ENCODE peak calls at places on chromosomes 16 and 17, in ten cellular contexts. O is lung microvascular endothelial cell, L is HTR-8/SVneo, J is kidney tubule cell, H is AG04450, I is D341Med, Z is hypothalamus, Q is amygdala, N is tibial nerve, W is sigmoid colon. A is an unnamed sample.

GRCh38 chr17:49691086-49691676 is 13.3 kb upstream of the SPOP start:
- DNase-seq in W (peak; percentile 93), L (no peak), Q (no peak), O (peak; percentile 28), J (no peak), N (no peak), H (no peak), I (no peak), Z (no peak), A (peak; percentile 59)

GRCh38 chr17:50464736-50465135 is 3.9 kb downstream of the CHAD start:
- DNase-seq in N (no peak), O (no peak), J (no peak), Q (no peak), Z (no peak), H (no peak), W (no peak), I (no peak), L (no peak), A (no peak)

GRCh38 chr16:55502801-55503366 is 6.0 kb upstream of the LPCAT2 start:
- DNase-seq in Z (peak; percentile 72), H (peak; percentile 91), W (peak; percentile 95), I (no peak), O (peak; percentile 74), J (peak; percentile 89), N (peak; percentile 96), Q (peak; percentile 96), L (peak; percentile 78), A (peak; percentile 62)

GRCh38 chr16:87421369-87421912 is 29.3 kb downstream of the MAP1LC3B start:
- DNase-seq in Q (no peak), L (no peak), H (no peak), Z (no peak), W (no peak), O (no peak), N (no peak), I (peak; percentile 9), J (no peak), A (no peak)

GRCh38 chr17:9880582-9880999 is 24.5 kb downstream of the RCVRN start:
- DNase-seq in H (no peak), J (peak; percentile 93), Q (no peak), N (no peak), L (peak; percentile 56), O (no peak), W (no peak), Z (no peak), I (no peak), A (peak; percentile 20)

GRCh38 chr17:16873654-16874035 is 98.3 kb downstream of the TNFRSF13B start:
- DNase-seq in N (no peak), O (no peak), L (no peak), H (no peak), I (no peak), W (no peak), J (no peak), Q (no peak), Z (no peak), A (peak; percentile 81)

GRCh38 chr17:8820311-8821010 is 21.3 kb upstream of the MFSD6L start:
- DNase-seq in Z (no peak), I (no peak), H (no peak), W (no peak), L (no peak), J (no peak), N (no peak), Q (no peak), O (no peak), A (no peak)

GRCh38 chr16:14013571-14014283 is 57.4 kb upstream of the MRTFB start:
- DNase-seq in J (peak; percentile 87), L (peak; percentile 61), W (no peak), Q (no peak), N (no peak), H (peak; percentile 86), I (no peak), Z (no peak), O (no peak), A (peak; percentile 76)

GRCh38 chr17:81641825-81642489 is 5.0 kb downstream of the TSPAN10 start:
- DNase-seq in I (peak; percentile 42), W (no peak), O (no peak), Z (no peak), H (peak; percentile 29), N (no peak), J (peak; percentile 64), L (peak; percentile 80), Q (no peak), A (no peak)

GRCh38 chr16:68798398-68798797 is 44.9 kb upstream of the TANGO6 start:
- DNase-seq in H (no peak), I (no peak), Z (no peak), J (no peak), O (no peak), L (no peak), Q (no peak), W (no peak), N (no peak), A (no peak)

GRCh38 chr17:70503449-70503848 is 334.1 kb downstream of the KCNJ2 start:
- DNase-seq in O (no peak), I (no peak), N (no peak), H (no peak), Z (no peak), J (no peak), Q (no peak), L (no peak), W (no peak), A (no peak)

GRCh38 chr17:50051606-50052005 is 4.3 kb upstream of the ITGA3 start:
- DNase-seq in Z (no peak), O (no peak), N (no peak), W (no peak), I (no peak), J (no peak), Q (no peak), L (no peak), H (no peak), A (no peak)

GRCh38 chr16:1670866-1671265 is 7.2 kb upstream of the JPT2 start:
- DNase-seq in J (no peak), L (no peak), N (no peak), Z (no peak), I (no peak), W (no peak), O (no peak), Q (no peak), H (no peak), A (no peak)

GRCh38 chr17:75864448-75864871 is 9.3 kb upstream of the WBP2 start:
- DNase-seq in Q (no peak), I (no peak), J (no peak), W (peak; percentile 94), L (no peak), Z (no peak), N (peak; percentile 61), H (peak; percentile 82), O (peak; percentile 89), A (no peak)

GRCh38 chr17:11506635-11507034 is 91.6 kb upstream of the DNAH9 start:
- DNase-seq in H (no peak), Z (no peak), L (no peak), N (no peak), Q (no peak), O (peak; percentile 27), W (no peak), I (no peak), J (peak; percentile 14), A (no peak)

GRCh38 chr17:57597531-57598453 is 147.3 kb downstream of the CCDC182 start:
- DNase-seq in Z (peak; percentile 47), H (no peak), O (peak; percentile 77), W (no peak), I (peak; percentile 77), N (peak; percentile 43), L (peak; percentile 83), Q (peak; percentile 77), J (peak; percentile 71), A (peak; percentile 45)

GRCh38 chr16:14133907-14134306 is 62.8 kb downstream of the MRTFB start:
- DNase-seq in Z (no peak), H (no peak), J (no peak), I (no peak), W (no peak), Q (no peak), O (no peak), N (no peak), L (no peak), A (no peak)

GRCh38 chr16:13940397-13940933 is 20.5 kb downstream of the ERCC4 start:
- DNase-seq in Z (no peak), W (no peak), J (peak; percentile 58), H (no peak), Q (no peak), L (no peak), O (no peak), I (no peak), N (no peak), A (no peak)

GRCh38 chr17:44916781-44917241 is 1.5 kb upstream of the GFAP start:
- DNase-seq in J (peak; percentile 77), Z (peak; percentile 56), H (no peak), N (no peak), Q (peak; percentile 85), W (peak; percentile 89), I (peak; percentile 50), L (peak; percentile 73), O (no peak), A (no peak)

GRCh38 chr17:38852771-38853291 is 690 bp downstream of the RPL23 start:
- DNase-seq in J (peak; percentile 35), O (peak; percentile 76), N (no peak), I (peak; percentile 23), Z (no peak), Q (no peak), W (no peak), H (no peak), L (no peak), A (no peak)

GRCh38 chr16:85524630-85525463 is 88.3 kb upstream of the GSE1 start:
- DNase-seq in I (peak; percentile 69), W (peak; percentile 81), N (peak; percentile 37), O (no peak), J (no peak), L (no peak), Z (no peak), Q (no peak), H (no peak), A (no peak)

GRCh38 chr17:19647697-19648474 is 665 bp upstream of the ALDH3A2 start:
- DNase-seq in L (no peak), N (peak; percentile 42), W (peak; percentile 90), J (peak; percentile 60), I (peak; percentile 38), Q (peak; percentile 76), H (no peak), Z (peak; percentile 37), O (peak; percentile 76), A (peak; percentile 72)

GRCh38 chr16:47774661-47775060 is 313.5 kb downstream of the PHKB start:
- DNase-seq in W (no peak), I (no peak), Q (no peak), L (no peak), H (no peak), O (peak; percentile 29), Z (no peak), J (no peak), N (no peak), A (no peak)

GRCh38 chr17:31581022-31581483 is 189.6 kb downstream of the RAB11FIP4 start:
- DNase-seq in J (peak; percentile 95), O (peak; percentile 78), Q (peak; percentile 78), H (no peak), N (no peak), L (peak; percentile 93), W (peak; percentile 92), Z (peak; percentile 35), I (peak; percentile 47), A (no peak)

GRCh38 chr16:14364386-14365199 is 265.5 kb downstream of the PARN start:
- DNase-seq in O (no peak), I (no peak), H (peak; percentile 36), L (peak; percentile 55), Z (no peak), N (no peak), J (peak; percentile 99), Q (no peak), W (no peak), A (no peak)

GRCh38 chr16:57102888-57103879 is 10.8 kb downstream of the CPNE2 start:
- DNase-seq in O (no peak), Q (peak; percentile 36), H (no peak), W (no peak), J (no peak), I (no peak), Z (no peak), L (no peak), N (no peak), A (no peak)

GRCh38 chr17:6463616-6464445 is 19.6 kb downstream of the PIMREG start:
- DNase-seq in H (no peak), Q (no peak), O (no peak), W (no peak), Z (no peak), L (no peak), J (no peak), I (no peak), N (no peak), A (no peak)

GRCh38 chr17:57085448-57086068 is 512 bp downstream of the AKAP1 start:
- DNase-seq in N (peak; percentile 15), Z (no peak), J (peak; percentile 46), H (no peak), O (peak; percentile 53), I (peak; percentile 89), L (peak; percentile 67), Q (peak; percentile 71), W (peak; percentile 84), A (peak; percentile 56)